ENCODE peak calls at places on chromosomes 16 and 17, in six cellular contexts. Q is ovary, V is SK-N-SH, P is cardiac fibroblast, C is GM06990, G is breast epithelium. J is an unnamed sample.
A peak's percentile ranks its signal among the peaks of the same experiment; 100 is the strongest.

GRCh38 chr17:3794890-3795757 is 5.9 kb downstream of the ITGAE start:
- DNase-seq in Q (no peak), V (no peak), P (peak; percentile 64), C (peak; percentile 45), G (no peak), J (no peak)

GRCh38 chr17:69084911-69085310 is 24.2 kb upstream of the ABCA9 start:
- DNase-seq in Q (no peak), V (peak; percentile 23), P (peak; percentile 14), C (peak; percentile 9), G (no peak), J (no peak)

GRCh38 chr17:50129946-50130777 is at the start of gene SAMD14:
- DNase-seq in Q (no peak), V (peak; percentile 96), P (no peak), C (peak; percentile 50), G (no peak), J (no peak)

GRCh38 chr17:8283356-8283755 is 5.1 kb upstream of the RANGRF start:
- DNase-seq in Q (no peak), V (no peak), P (no peak), C (no peak), G (no peak), J (no peak)

GRCh38 chr17:57830880-57831279 is 19.0 kb downstream of the MRPS23 start:
- DNase-seq in Q (no peak), V (no peak), P (no peak), C (no peak), G (no peak), J (no peak)

GRCh38 chr16:11150190-11150589 is 105.8 kb downstream of the SOCS1 start:
- DNase-seq in Q (no peak), V (no peak), P (no peak), C (no peak), G (no peak), J (no peak)

GRCh38 chr17:68763551-68763950 is 162.4 kb upstream of the FAM20A start:
- DNase-seq in Q (no peak), V (no peak), P (peak; percentile 54), C (no peak), G (no peak), J (no peak)

GRCh38 chr17:43216762-43217613 is 5.3 kb downstream of the TMEM106A start:
- DNase-seq in Q (no peak), V (no peak), P (no peak), C (no peak), G (peak; percentile 13), J (no peak)

GRCh38 chr16:1364510-1364909 is 12.8 kb downstream of the GNPTG start:
- DNase-seq in Q (no peak), V (no peak), P (no peak), C (peak; percentile 13), G (no peak), J (no peak)

GRCh38 chr16:50836121-50836541 is 94.2 kb downstream of the CYLD start:
- DNase-seq in Q (no peak), V (no peak), P (peak; percentile 3), C (no peak), G (no peak), J (peak; percentile 13)

GRCh38 chr16:54287758-54288591 is 1.4 kb upstream of the IRX3 start:
- DNase-seq in Q (peak; percentile 21), V (no peak), P (peak; percentile 9), C (no peak), G (no peak), J (no peak)

GRCh38 chr16:31460582-31461002 is 1.3 kb downstream of the ARMC5 start:
- DNase-seq in Q (no peak), V (peak; percentile 56), P (peak; percentile 74), C (no peak), G (no peak), J (peak; percentile 77)

GRCh38 chr17:83195330-83196087 is 116.1 kb downstream of the METRNL start:
- DNase-seq in Q (peak; percentile 41), V (no peak), P (peak; percentile 71), C (no peak), G (peak; percentile 83), J (peak; percentile 21)

GRCh38 chr17:18026408-18026776 is 12.6 kb downstream of the ATPAF2 start:
- DNase-seq in Q (no peak), V (peak; percentile 68), P (peak; percentile 71), C (no peak), G (no peak), J (peak; percentile 81)

GRCh38 chr16:85061566-85061965 is 34.0 kb downstream of the KIAA0513 start:
- DNase-seq in Q (no peak), V (no peak), P (no peak), C (no peak), G (no peak), J (no peak)

GRCh38 chr16:53736297-53736696 is 32.3 kb downstream of the FTO start:
- DNase-seq in Q (no peak), V (no peak), P (no peak), C (no peak), G (no peak), J (no peak)

GRCh38 chr16:67399218-67399733 is 6.0 kb upstream of the TPPP3 start:
- DNase-seq in Q (peak; percentile 74), V (peak; percentile 60), P (no peak), C (peak; percentile 61), G (no peak), J (no peak)

GRCh38 chr17:8711291-8711690 is 33.3 kb downstream of the CCDC42 start:
- DNase-seq in Q (no peak), V (no peak), P (no peak), C (no peak), G (no peak), J (no peak)

GRCh38 chr16:61879-62281 is 8.3 kb downstream of the SNRNP25 start:
- DNase-seq in Q (no peak), V (no peak), P (no peak), C (peak; percentile 6), G (no peak), J (no peak)

GRCh38 chr16:23079683-23080221 is 69.5 kb downstream of the USP31 start:
- DNase-seq in Q (no peak), V (no peak), P (no peak), C (no peak), G (no peak), J (no peak)

GRCh38 chr16:23081675-23082119 is 67.6 kb downstream of the USP31 start:
- DNase-seq in Q (no peak), V (peak; percentile 42), P (peak; percentile 85), C (no peak), G (no peak), J (peak; percentile 66)

GRCh38 chr16:23080329-23080728 is 68.9 kb downstream of the USP31 start:
- DNase-seq in Q (no peak), V (no peak), P (no peak), C (no peak), G (no peak), J (no peak)

GRCh38 chr16:23080747-23081146 is 68.5 kb downstream of the USP31 start:
- DNase-seq in Q (no peak), V (no peak), P (no peak), C (no peak), G (no peak), J (no peak)

GRCh38 chr16:23082161-23082788 is 67.0 kb downstream of the USP31 start:
- DNase-seq in Q (no peak), V (peak; percentile 70), P (peak; percentile 15), C (no peak), G (no peak), J (peak; percentile 16)
- TF ChIP-seq CTCF in Q (no peak), V (no peak), P (no peak), C (no peak), G (no peak), J (peak; percentile 9)

GRCh38 chr17:73492125-73492801 is 152.0 kb downstream of the SDK2 start:
- DNase-seq in Q (no peak), V (no peak), P (no peak), C (no peak), G (no peak), J (no peak)

GRCh38 chr17:73490851-73491250 is 153.4 kb downstream of the SDK2 start:
- DNase-seq in Q (no peak), V (no peak), P (no peak), C (no peak), G (no peak), J (no peak)

GRCh38 chr17:73492802-73493139 is 151.5 kb downstream of the SDK2 start:
- DNase-seq in Q (no peak), V (peak; percentile 93), P (no peak), C (no peak), G (no peak), J (no peak)

GRCh38 chr17:73489991-73490390 is 154.3 kb downstream of the SDK2 start:
- DNase-seq in Q (no peak), V (no peak), P (no peak), C (no peak), G (no peak), J (no peak)

GRCh38 chr17:73491648-73492047 is 152.6 kb downstream of the SDK2 start:
- DNase-seq in Q (no peak), V (peak; percentile 21), P (no peak), C (no peak), G (no peak), J (no peak)
- H3K4me3 ChIP-seq in Q (no peak overlapping the region), V (no peak overlapping the region), P (no peak overlapping the region), C (no peak overlapping the region), G (no peak overlapping the region), J (no peak overlapping the region)

DNA sequence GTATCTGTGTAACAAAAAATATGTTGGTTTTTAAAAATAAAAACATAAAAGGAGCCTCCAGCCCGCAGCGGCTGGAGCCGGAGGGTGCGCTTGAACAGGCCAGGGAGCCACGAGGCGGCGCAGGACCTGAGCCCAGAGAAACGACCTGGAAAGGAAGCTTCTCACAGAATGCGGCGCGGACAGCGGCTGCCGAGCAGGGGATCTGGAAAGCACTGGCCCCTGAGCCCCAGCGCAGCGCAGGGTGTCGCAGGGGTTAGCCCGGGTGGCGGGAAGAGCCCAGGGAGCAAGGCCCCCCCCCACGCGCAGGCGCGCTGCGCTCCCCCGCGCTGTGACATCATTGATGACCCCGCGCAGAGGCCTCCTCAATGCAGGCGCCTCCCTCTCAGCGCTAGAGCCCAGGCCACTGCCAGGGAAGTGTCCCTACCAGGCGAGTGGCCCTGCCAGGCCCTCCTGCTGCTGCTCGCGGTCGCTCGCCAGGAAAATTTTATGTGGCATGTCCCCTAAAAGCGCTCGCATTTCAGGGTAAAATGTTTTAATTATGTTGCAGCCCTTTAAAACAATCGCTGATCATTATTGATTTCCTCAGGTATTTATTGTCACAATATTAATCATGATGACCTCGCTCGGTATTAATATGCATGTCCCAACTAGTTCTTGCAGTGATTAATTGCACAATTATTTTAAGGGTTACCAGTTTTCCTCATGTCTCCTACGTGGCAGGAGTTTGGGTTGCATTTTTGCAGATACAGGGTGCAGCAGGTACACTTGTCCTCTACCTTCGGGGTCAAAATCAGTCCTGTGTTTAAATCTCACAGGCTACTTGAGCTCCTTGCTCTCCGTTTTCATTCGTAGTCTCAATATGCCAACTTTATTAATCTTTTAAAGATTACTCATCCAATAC is 134.2 kb downstream of the USP22 start:
- DNase-seq in Q (peak; percentile 87), V (peak; percentile 98), P (peak; percentile 79), C (peak; percentile 89), G (peak; percentile 80), J (peak; percentile 72)
- TF ChIP-seq CTCF in Q (peak; percentile 74), V (peak; percentile 75), P (peak; percentile 82), C (peak; percentile 77), G (peak; percentile 50), J (peak; percentile 77)

GRCh38 chr16:3523281-3523680 is 22.5 kb downstream of the CLUAP1 start:
- DNase-seq in Q (no peak), V (no peak), P (no peak), C (no peak), G (no peak), J (no peak)

GRCh38 chr16:3519581-3519980 is 18.8 kb downstream of the CLUAP1 start:
- DNase-seq in Q (no peak), V (no peak), P (peak; percentile 34), C (no peak), G (no peak), J (no peak)

GRCh38 chr16:3518983-3519343 is 18.2 kb downstream of the CLUAP1 start:
- DNase-seq in Q (no peak), V (no peak), P (no peak), C (no peak), G (no peak), J (no peak)

GRCh38 chr16:3520398-3520797 is 19.6 kb downstream of the CLUAP1 start:
- DNase-seq in Q (no peak), V (no peak), P (no peak), C (no peak), G (no peak), J (no peak)

GRCh38 chr16:3520861-3521260 is 20.1 kb downstream of the CLUAP1 start:
- DNase-seq in Q (no peak), V (no peak), P (no peak), C (no peak), G (no peak), J (no peak)
- H3K4me3 ChIP-seq in Q (no peak overlapping the region), V (no peak overlapping the region), P (no peak overlapping the region), C (no peak overlapping the region), G (no peak overlapping the region), J (no peak overlapping the region)